ENCODE peak calls at places on chromosome 9, in six cellular contexts. M, I, S, Z, W and L are unnamed samples.

GRCh38 chr9:35812025-35812602 is at the start of gene SPAG8:
- DNase-seq in W (peak; percentile 96), I (peak; percentile 91), Z (peak; percentile 98), M (peak; percentile 90), S (peak; percentile 97), L (no peak)

GRCh38 chr9:136335296-136336155 is 8.2 kb downstream of the GPSM1 start:
- DNase-seq in W (no peak), Z (no peak), M (no peak), I (peak; percentile 74), S (no peak), L (no peak)

GRCh38 chr9:130297371-130297770 is 31.8 kb downstream of the HMCN2 start:
- DNase-seq in S (no peak), M (no peak), I (no peak), Z (no peak), W (no peak), L (no peak)

GRCh38 chr9:131169567-131169966 is 44.2 kb downstream of the NUP214 start:
- DNase-seq in Z (no peak), I (no peak), S (no peak), W (no peak), M (no peak), L (no peak)

GRCh38 chr9:73269430-73270101 is 117.9 kb downstream of the ANXA1 start:
- DNase-seq in S (no peak), W (peak; percentile 53), M (no peak), Z (peak; percentile 16), I (no peak), L (peak; percentile 22)

GRCh38 chr9:134707031-134707680 is 65.6 kb downstream of the COL5A1 start:
- DNase-seq in I (peak; percentile 83), M (peak; percentile 63), W (peak; percentile 92), S (peak; percentile 88), Z (no peak), L (peak; percentile 70)

GRCh38 chr9:125763373-125763772 is 16.2 kb downstream of the PBX3 start:
- DNase-seq in Z (no peak), I (no peak), W (peak; percentile 20), M (no peak), S (no peak), L (peak; percentile 59)

GRCh38 chr9:101359679-101360078 is 25.1 kb downstream of the BAAT start:
- DNase-seq in W (no peak), S (no peak), Z (no peak), M (no peak), I (no peak), L (no peak)

GRCh38 chr9:27634879-27635278 is 61.6 kb upstream of the C9orf72 start:
- DNase-seq in S (no peak), I (no peak), Z (peak; percentile 8), M (no peak), W (no peak), L (no peak)

GRCh38 chr9:127968717-127969383 is 11.9 kb downstream of the EEIG1 start:
- DNase-seq in W (peak; percentile 74), Z (no peak), I (no peak), S (peak; percentile 60), M (peak; percentile 61), L (no peak)

GRCh38 chr9:77897292-77897691 is 134.3 kb downstream of the GNAQ start:
- DNase-seq in I (no peak), S (peak; percentile 43), M (no peak), W (no peak), Z (no peak), L (peak; percentile 54)

GRCh38 chr9:137965177-137965795 is 87.7 kb downstream of the CACNA1B start:
- DNase-seq in M (no peak), W (no peak), I (no peak), S (no peak), Z (no peak), L (no peak)

GRCh38 chr9:114061292-114061691 is 16.8 kb downstream of the AMBP start:
- DNase-seq in S (no peak), Z (no peak), I (no peak), W (no peak), M (no peak), L (no peak)

GRCh38 chr9:96492993-96493531 is 43.1 kb downstream of the HABP4 start:
- DNase-seq in M (no peak), W (no peak), I (no peak), S (no peak), Z (no peak), L (no peak)

GRCh38 chr9:110116543-110116885 is 91.4 kb downstream of the C9orf152 start:
- DNase-seq in S (no peak), M (peak; percentile 84), W (peak; percentile 51), Z (peak; percentile 19), I (no peak), L (no peak)

GRCh38 chr9:114908104-114908621 is 22.2 kb downstream of the TNFSF8 start:
- DNase-seq in W (peak; percentile 52), M (no peak), I (no peak), S (no peak), Z (no peak), L (no peak)